ENCODE peak calls at places on chromosomes 6 and 20, in four cellular contexts. Y is DMS79, Z is AML-193, O is BE2C. P is an unnamed sample.

GRCh38 chr6:28725890-28726348 is 197.9 kb downstream of the TRIM27 start:
- DNase-seq in Y (no peak), Z (no peak), O (peak; percentile 69), P (no peak)

GRCh38 chr6:74000582-74000981 is 304.6 kb downstream of the CD109 start:
- DNase-seq in Y (no peak), Z (no peak), O (no peak), P (no peak)

GRCh38 chr6:35970181-35970580 is 49.3 kb upstream of the SRPK1 start:
- DNase-seq in Y (no peak), Z (no peak), O (no peak), P (no peak)

GRCh38 chr6:132812255-132812732 is 2.1 kb upstream of the RPS12 start:
- DNase-seq in Y (no peak), Z (peak; percentile 34), O (no peak), P (no peak)

GRCh38 chr6:73691512-73691911 is 4.5 kb upstream of the CD109 start:
- DNase-seq in Y (no peak), Z (no peak), O (no peak), P (no peak)

GRCh38 chr6:148760568-148761531 is 14.0 kb downstream of the UST start:
- DNase-seq in Y (peak; percentile 67), Z (no peak), O (no peak), P (no peak)

GRCh38 chr6:15063253-15063853 is 182.5 kb upstream of the JARID2 start:
- DNase-seq in Y (no peak), Z (peak; percentile 90), O (no peak), P (peak; percentile 55)

GRCh38 chr20:4289875-4290274 is 274.5 kb upstream of the RNF24 start:
- DNase-seq in Y (no peak), Z (no peak), O (no peak), P (no peak)

GRCh38 chr20:9689041-9689440 is 149.8 kb downstream of the PAK5 start:
- DNase-seq in Y (no peak), Z (no peak), O (no peak), P (no peak)

GRCh38 chr20:25984933-25985332 is 288.3 kb upstream of the ZNF337 start:
- DNase-seq in Y (peak; percentile 41), Z (no peak), O (peak; percentile 79), P (no peak)

GRCh38 chr20:32966382-32966781 is 37.9 kb downstream of the SUN5 start:
- DNase-seq in Y (no peak), Z (no peak), O (no peak), P (no peak)

GRCh38 chr6:3439961-3440360 is 16.9 kb downstream of the SLC22A23 start:
- DNase-seq in Y (no peak), Z (no peak), O (no peak), P (no peak)